ENCODE peak calls at places on chromosomes 2 and 18, in nine cellular contexts. K, Q, B, I, C, W, U, H and G are unnamed samples.

GRCh38 chr2:130824492-130825061 is 12.1 kb upstream of the ARHGEF4 start:
- DNase-seq in K (peak), Q (no peak), B (no peak), I (no peak), C (peak), W (peak), U (no peak), H (no peak), G (peak)

GRCh38 chr2:105291981-105292380 is 37.6 kb downstream of the TGFBRAP1 start:
- DNase-seq in K (no peak), Q (no peak), B (no peak), I (no peak), C (no peak), W (no peak), U (no peak), H (no peak), G (no peak)

GRCh38 chr18:26468931-26469340 is 79.4 kb downstream of the KCTD1 start:
- DNase-seq in K (no peak), Q (peak), B (peak), I (no peak), C (no peak), W (no peak), U (no peak), H (peak), G (peak)

GRCh38 chr18:47184419-47185050 is 8.4 kb upstream of the IER3IP1 start:
- DNase-seq in K (no peak), Q (no peak), B (no peak), I (no peak), C (peak), W (peak), U (no peak), H (no peak), G (peak)

GRCh38 chr2:143390185-143390584 is 261.0 kb downstream of the ARHGAP15 start:
- DNase-seq in K (no peak), Q (no peak), B (no peak), I (no peak), C (no peak), W (no peak), U (no peak), H (no peak), G (no peak)

GRCh38 chr2:200968162-200968561 is 4.7 kb upstream of the ORC2 start:
- DNase-seq in K (no peak), Q (no peak), B (no peak), I (peak), C (no peak), W (no peak), U (no peak), H (no peak), G (peak)

GRCh38 chr2:38315707-38316333 is 61.3 kb downstream of the ATL2 start:
- DNase-seq in K (no peak), Q (peak), B (peak), I (no peak), C (peak), W (peak), U (no peak), H (peak), G (peak)

GRCh38 chr2:205409403-205409802 is 272.9 kb upstream of the NRP2 start:
- DNase-seq in K (no peak), Q (no peak), B (no peak), I (no peak), C (no peak), W (no peak), U (no peak), H (no peak), G (no peak)

GRCh38 chr2:30230855-30231725 is at the start of gene LBH:
- DNase-seq in K (no peak), Q (peak), B (peak), I (peak), C (peak), W (peak), U (peak), H (peak), G (peak)

GRCh38 chr2:230564805-230565779 is 147.6 kb upstream of the CAB39 start:
- DNase-seq in K (peak), Q (no peak), B (no peak), I (no peak), C (peak), W (peak), U (no peak), H (no peak), G (peak)

GRCh38 chr2:160612266-160612864 is 118.8 kb upstream of the RBMS1 start:
- DNase-seq in K (no peak), Q (no peak), B (no peak), I (no peak), C (peak), W (peak), U (no peak), H (no peak), G (no peak)

GRCh38 chr18:8616026-8616401 is 6.8 kb downstream of the RAB12 start:
- DNase-seq in K (no peak), Q (no peak), B (no peak), I (no peak), C (no peak), W (no peak), U (no peak), H (no peak), G (peak)

GRCh38 chr2:237567276-237568029 is 1.1 kb downstream of the PRLH start:
- DNase-seq in K (no peak), Q (no peak), B (no peak), I (no peak), C (no peak), W (no peak), U (no peak), H (no peak), G (no peak)

GRCh38 chr18:55007582-55007981 is 48.3 kb upstream of the CCDC68 start:
- DNase-seq in K (no peak), Q (no peak), B (no peak), I (no peak), C (no peak), W (no peak), U (no peak), H (no peak), G (no peak)

GRCh38 chr2:231337807-231338759 is 57.4 kb upstream of the B3GNT7 start:
- DNase-seq in K (no peak), Q (no peak), B (no peak), I (no peak), C (no peak), W (no peak), U (no peak), H (peak), G (no peak)

GRCh38 chr2:20674309-20674965 is 7.5 kb downstream of the GDF7 start:
- DNase-seq in K (no peak), Q (no peak), B (no peak), I (no peak), C (no peak), W (no peak), U (no peak), H (no peak), G (no peak)

GRCh38 chr2:20677301-20678176 is 10.6 kb downstream of the GDF7 start:
- DNase-seq in K (no peak), Q (no peak), B (peak), I (no peak), C (no peak), W (no peak), U (no peak), H (no peak), G (no peak)

GRCh38 chr2:20675701-20676352 is 8.9 kb downstream of the GDF7 start:
- DNase-seq in K (no peak), Q (no peak), B (no peak), I (peak), C (no peak), W (no peak), U (no peak), H (no peak), G (peak)

GRCh38 chr2:20674974-20675679 is 8.2 kb downstream of the GDF7 start:
- DNase-seq in K (peak), Q (no peak), B (peak), I (no peak), C (peak), W (peak), U (peak), H (no peak), G (peak)

DNA sequence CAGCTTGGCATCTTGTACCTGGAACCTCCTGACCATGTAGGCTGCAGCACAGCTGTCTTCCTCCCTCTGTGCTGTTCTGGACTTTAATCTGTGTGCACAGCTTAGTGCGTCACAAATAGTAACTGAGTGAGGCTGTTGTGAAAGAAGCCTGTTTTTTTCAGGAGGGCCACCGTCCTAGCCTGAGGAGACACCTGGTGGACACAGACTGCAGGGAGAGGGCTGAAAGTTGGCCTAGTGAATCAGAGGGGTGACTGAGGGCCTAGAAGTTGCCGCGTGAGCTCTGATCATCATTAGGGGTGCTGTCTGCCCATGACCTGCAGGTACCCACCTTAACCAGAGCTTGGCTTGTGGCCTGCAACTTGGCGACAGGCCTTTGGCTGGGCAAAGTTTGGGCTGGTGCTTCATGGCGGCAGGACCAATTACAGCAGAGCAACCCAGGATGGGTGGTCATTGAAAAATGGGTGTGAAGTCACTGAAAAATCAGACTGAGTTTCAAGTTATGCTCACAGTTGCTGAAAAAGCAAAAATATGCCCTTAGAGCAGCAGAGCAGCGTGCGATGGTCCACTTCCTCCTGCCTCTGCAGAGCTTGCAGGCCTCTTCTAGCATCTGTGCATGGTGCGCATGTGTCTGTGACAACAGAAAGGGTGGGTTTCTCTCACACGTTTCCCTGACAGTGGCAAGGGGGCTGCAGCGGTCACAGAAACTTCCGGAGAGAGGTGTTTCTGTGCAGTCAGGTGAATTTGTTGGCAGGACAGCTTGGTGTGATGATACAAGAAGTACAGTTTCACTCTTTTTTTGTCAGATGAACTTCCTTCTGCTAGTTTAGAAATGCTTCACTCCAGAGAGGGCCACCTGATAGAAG is 9.6 kb downstream of the GDF7 start:
- DNase-seq in K (no peak), Q (no peak), B (no peak), I (no peak), C (no peak), W (no peak), U (no peak), H (no peak), G (no peak)
- TF ChIP-seq CTCF in K (no peak), Q (no peak), B (peak), I (no peak), C (peak), W (no peak), U (peak), H (no peak), G (no peak)

GRCh38 chr2:50476174-50476573 is 555.8 kb downstream of the NRXN1 start:
- DNase-seq in K (no peak), Q (no peak), B (no peak), I (no peak), C (no peak), W (no peak), U (no peak), H (no peak), G (peak)
- TF ChIP-seq CTCF in K (no peak), Q (no peak), B (peak), I (no peak), C (no peak), W (no peak), U (no peak), H (no peak), G (no peak)

GRCh38 chr2:73071452-73072399 is at the start of gene SFXN5:
- DNase-seq in K (no peak), Q (peak), B (peak), I (peak), C (peak), W (peak), U (peak), H (peak), G (peak)
- TF ChIP-seq CTCF in K (no peak), Q (no peak), B (no peak), I (no peak), C (peak), W (peak), U (peak), H (peak), G (no peak)

GRCh38 chr2:53202063-53202462 is 565.5 kb upstream of the CHAC2 start:
- DNase-seq in K (peak), Q (no peak), B (no peak), I (peak), C (peak), W (peak), U (no peak), H (peak), G (peak)
- TF ChIP-seq CTCF in K (peak), Q (no peak), B (no peak), I (no peak), C (peak), W (peak), U (no peak), H (no peak), G (peak)